ENCODE peak calls at places on chromosomes 6 and 20, in five cellular contexts. D, C, G, E and P are unnamed samples.

GRCh38 chr6:108621117-108621516 is 60.4 kb downstream of the FOXO3 start:
- DNase-seq in D (no peak), C (no peak), G (peak; percentile 82), E (no peak), P (peak; percentile 23)

GRCh38 chr20:11267131-11267761 is 593.4 kb upstream of the JAG1 start:
- DNase-seq in D (peak; percentile 82), C (no peak), G (peak; percentile 99), E (peak; percentile 81), P (peak; percentile 79)

GRCh38 chr20:59903631-59904030 is 29.8 kb downstream of the SYCP2 start:
- DNase-seq in D (no peak), C (no peak), G (no peak), E (no peak), P (no peak)

GRCh38 chr6:165056292-165056691 is 253.1 kb downstream of the C6orf118 start:
- DNase-seq in D (no peak), C (no peak), G (peak; percentile 33), E (no peak), P (no peak)

GRCh38 chr6:155402656-155403304 is 52.9 kb downstream of the NOX3 start:
- DNase-seq in D (no peak), C (no peak), G (no peak), E (no peak), P (no peak)

GRCh38 chr20:41173161-41173721 is 35.9 kb downstream of the PLCG1 start:
- DNase-seq in D (peak; percentile 92), C (peak; percentile 69), G (peak; percentile 68), E (peak; percentile 57), P (peak; percentile 18)

GRCh38 chr6:13239530-13240455 is 88.5 kb downstream of the TBC1D7 start:
- DNase-seq in D (no peak), C (no peak), G (no peak), E (no peak), P (no peak)

GRCh38 chr6:159002432-159003160 is 2.6 kb upstream of the RSPH3 start:
- DNase-seq in D (no peak), C (no peak), G (peak; percentile 91), E (no peak), P (peak; percentile 85)

GRCh38 chr20:32877507-32877906 is 18.8 kb downstream of the EFCAB8 start:
- DNase-seq in D (no peak), C (no peak), G (peak; percentile 43), E (no peak), P (no peak)

GRCh38 chr20:40494238-40494637 is 194.8 kb downstream of the MAFB start:
- DNase-seq in D (no peak), C (no peak), G (peak; percentile 65), E (no peak), P (no peak)

GRCh38 chr6:121884056-121884455 is 448.6 kb downstream of the GJA1 start:
- DNase-seq in D (no peak), C (no peak), G (no peak), E (no peak), P (no peak)

GRCh38 chr6:130617658-130618057 is 209.5 kb upstream of the SMLR1 start:
- DNase-seq in D (no peak), C (no peak), G (no peak), E (no peak), P (no peak)

GRCh38 chr6:80622641-80623040 is 516.2 kb downstream of the BCKDHB start:
- DNase-seq in D (no peak), C (no peak), G (peak; percentile 87), E (no peak), P (no peak)

GRCh38 chr20:63837134-63837429 is 6.0 kb upstream of the ZBTB46 start:
- DNase-seq in D (no peak), C (no peak), G (no peak), E (no peak), P (no peak)

GRCh38 chr6:31918069-31918725 is 9.3 kb upstream of the C2 start:
- DNase-seq in D (no peak), C (no peak), G (peak; percentile 37), E (no peak), P (no peak)